ENCODE peak calls at places on chromosomes 5 and 9, in five cellular contexts. One of them, this sample, is unnamed.

GRCh38 chr9:90789862-90790261 is 11.8 kb upstream of the SYK start:
- DNase-seq in NCI-H1417: no peak
- DNase-seq in activated CD8-positive, alpha-beta memory T cell treated with anti-CD3 and anti-CD28 coated beads for 1 hour: no peak
- DNase-seq in stimulated activated CD8-positive, alpha-beta memory T cell treated with anti-CD3 and anti-CD28 coated beads, Interleukin-12 subunit alpha, Interleukin-12 subunit beta, amount 100 ng/mL, for 1 hour: no peak
- DNase-seq in activated CD4-positive, CD25-positive, alpha-beta regulatory T cell treated with anti-CD3 and anti-CD28 coated beads, Interleukin-2, amount 50 U/mL, for 72 hours: no peak
- DNase-seq in this sample: no peak

GRCh38 chr5:139835656-139836055 is 40.0 kb downstream of the PSD2 start:
- DNase-seq in NCI-H1417: no peak
- DNase-seq in activated CD8-positive, alpha-beta memory T cell treated with anti-CD3 and anti-CD28 coated beads for 1 hour: no peak
- DNase-seq in stimulated activated CD8-positive, alpha-beta memory T cell treated with anti-CD3 and anti-CD28 coated beads, Interleukin-12 subunit alpha, Interleukin-12 subunit beta, amount 100 ng/mL, for 1 hour: no peak
- DNase-seq in activated CD4-positive, CD25-positive, alpha-beta regulatory T cell treated with anti-CD3 and anti-CD28 coated beads, Interleukin-2, amount 50 U/mL, for 72 hours: no peak
- DNase-seq in this sample: no peak

GRCh38 chr9:110160163-110160562 is 47.8 kb downstream of the C9orf152 start:
- DNase-seq in NCI-H1417: no peak
- DNase-seq in activated CD8-positive, alpha-beta memory T cell treated with anti-CD3 and anti-CD28 coated beads for 1 hour: no peak
- DNase-seq in stimulated activated CD8-positive, alpha-beta memory T cell treated with anti-CD3 and anti-CD28 coated beads, Interleukin-12 subunit alpha, Interleukin-12 subunit beta, amount 100 ng/mL, for 1 hour: no peak
- DNase-seq in activated CD4-positive, CD25-positive, alpha-beta regulatory T cell treated with anti-CD3 and anti-CD28 coated beads, Interleukin-2, amount 50 U/mL, for 72 hours: no peak
- DNase-seq in this sample: no peak

GRCh38 chr9:129989740-129990139 is 53.2 kb downstream of the FNBP1 start:
- DNase-seq in NCI-H1417: no peak
- DNase-seq in activated CD8-positive, alpha-beta memory T cell treated with anti-CD3 and anti-CD28 coated beads for 1 hour: no peak
- DNase-seq in stimulated activated CD8-positive, alpha-beta memory T cell treated with anti-CD3 and anti-CD28 coated beads, Interleukin-12 subunit alpha, Interleukin-12 subunit beta, amount 100 ng/mL, for 1 hour: no peak
- DNase-seq in activated CD4-positive, CD25-positive, alpha-beta regulatory T cell treated with anti-CD3 and anti-CD28 coated beads, Interleukin-2, amount 50 U/mL, for 72 hours: no peak
- DNase-seq in this sample: no peak

GRCh38 chr9:125932012-125932411 is 184.8 kb downstream of the PBX3 start:
- DNase-seq in NCI-H1417: no peak
- DNase-seq in activated CD8-positive, alpha-beta memory T cell treated with anti-CD3 and anti-CD28 coated beads for 1 hour: no peak
- DNase-seq in stimulated activated CD8-positive, alpha-beta memory T cell treated with anti-CD3 and anti-CD28 coated beads, Interleukin-12 subunit alpha, Interleukin-12 subunit beta, amount 100 ng/mL, for 1 hour: no peak
- DNase-seq in activated CD4-positive, CD25-positive, alpha-beta regulatory T cell treated with anti-CD3 and anti-CD28 coated beads, Interleukin-2, amount 50 U/mL, for 72 hours: no peak
- DNase-seq in this sample: no peak

GRCh38 chr5:132203916-132204315 is 23.7 kb downstream of the P4HA2 start:
- DNase-seq in NCI-H1417: no peak
- DNase-seq in activated CD8-positive, alpha-beta memory T cell treated with anti-CD3 and anti-CD28 coated beads for 1 hour: no peak
- DNase-seq in stimulated activated CD8-positive, alpha-beta memory T cell treated with anti-CD3 and anti-CD28 coated beads, Interleukin-12 subunit alpha, Interleukin-12 subunit beta, amount 100 ng/mL, for 1 hour: no peak
- DNase-seq in activated CD4-positive, CD25-positive, alpha-beta regulatory T cell treated with anti-CD3 and anti-CD28 coated beads, Interleukin-2, amount 50 U/mL, for 72 hours: no peak
- DNase-seq in this sample: no peak

GRCh38 chr9:72577212-72577753 is 55.9 kb downstream of the TMC1 start:
- DNase-seq in NCI-H1417: no peak
- DNase-seq in activated CD8-positive, alpha-beta memory T cell treated with anti-CD3 and anti-CD28 coated beads for 1 hour: no peak
- DNase-seq in stimulated activated CD8-positive, alpha-beta memory T cell treated with anti-CD3 and anti-CD28 coated beads, Interleukin-12 subunit alpha, Interleukin-12 subunit beta, amount 100 ng/mL, for 1 hour: no peak
- DNase-seq in activated CD4-positive, CD25-positive, alpha-beta regulatory T cell treated with anti-CD3 and anti-CD28 coated beads, Interleukin-2, amount 50 U/mL, for 72 hours: no peak
- DNase-seq in this sample: no peak

GRCh38 chr5:135482383-135482933 is 30.3 kb upstream of the TIFAB start:
- DNase-seq in NCI-H1417: no peak
- DNase-seq in activated CD8-positive, alpha-beta memory T cell treated with anti-CD3 and anti-CD28 coated beads for 1 hour: no peak
- DNase-seq in stimulated activated CD8-positive, alpha-beta memory T cell treated with anti-CD3 and anti-CD28 coated beads, Interleukin-12 subunit alpha, Interleukin-12 subunit beta, amount 100 ng/mL, for 1 hour: no peak
- DNase-seq in activated CD4-positive, CD25-positive, alpha-beta regulatory T cell treated with anti-CD3 and anti-CD28 coated beads, Interleukin-2, amount 50 U/mL, for 72 hours: no peak
- DNase-seq in this sample: no peak

GRCh38 chr5:38527475-38527874 is 29.0 kb downstream of the LIFR start:
- DNase-seq in NCI-H1417: no peak
- DNase-seq in activated CD8-positive, alpha-beta memory T cell treated with anti-CD3 and anti-CD28 coated beads for 1 hour: no peak
- DNase-seq in stimulated activated CD8-positive, alpha-beta memory T cell treated with anti-CD3 and anti-CD28 coated beads, Interleukin-12 subunit alpha, Interleukin-12 subunit beta, amount 100 ng/mL, for 1 hour: no peak
- DNase-seq in activated CD4-positive, CD25-positive, alpha-beta regulatory T cell treated with anti-CD3 and anti-CD28 coated beads, Interleukin-2, amount 50 U/mL, for 72 hours: no peak
- DNase-seq in this sample: no peak

GRCh38 chr5:68891718-68892117 is 202.1 kb upstream of the SLC30A5 start:
- DNase-seq in NCI-H1417: no peak
- DNase-seq in activated CD8-positive, alpha-beta memory T cell treated with anti-CD3 and anti-CD28 coated beads for 1 hour: no peak
- DNase-seq in stimulated activated CD8-positive, alpha-beta memory T cell treated with anti-CD3 and anti-CD28 coated beads, Interleukin-12 subunit alpha, Interleukin-12 subunit beta, amount 100 ng/mL, for 1 hour: no peak
- DNase-seq in activated CD4-positive, CD25-positive, alpha-beta regulatory T cell treated with anti-CD3 and anti-CD28 coated beads, Interleukin-2, amount 50 U/mL, for 72 hours: no peak
- DNase-seq in this sample: no peak

GRCh38 chr9:36729902-36730301 is 157.2 kb downstream of the MELK start:
- DNase-seq in NCI-H1417: no peak
- DNase-seq in activated CD8-positive, alpha-beta memory T cell treated with anti-CD3 and anti-CD28 coated beads for 1 hour: no peak
- DNase-seq in stimulated activated CD8-positive, alpha-beta memory T cell treated with anti-CD3 and anti-CD28 coated beads, Interleukin-12 subunit alpha, Interleukin-12 subunit beta, amount 100 ng/mL, for 1 hour: no peak
- DNase-seq in activated CD4-positive, CD25-positive, alpha-beta regulatory T cell treated with anti-CD3 and anti-CD28 coated beads, Interleukin-2, amount 50 U/mL, for 72 hours: no peak
- DNase-seq in this sample: no peak

GRCh38 chr5:60483046-60483445 is 216.9 kb downstream of the DEPDC1B start:
- DNase-seq in NCI-H1417: no peak
- DNase-seq in activated CD8-positive, alpha-beta memory T cell treated with anti-CD3 and anti-CD28 coated beads for 1 hour: no peak
- DNase-seq in stimulated activated CD8-positive, alpha-beta memory T cell treated with anti-CD3 and anti-CD28 coated beads, Interleukin-12 subunit alpha, Interleukin-12 subunit beta, amount 100 ng/mL, for 1 hour: no peak
- DNase-seq in activated CD4-positive, CD25-positive, alpha-beta regulatory T cell treated with anti-CD3 and anti-CD28 coated beads, Interleukin-2, amount 50 U/mL, for 72 hours: no peak
- DNase-seq in this sample: no peak

GRCh38 chr9:94178927-94179326 is 80.2 kb upstream of the ZNF169 start:
- DNase-seq in NCI-H1417: no peak
- DNase-seq in activated CD8-positive, alpha-beta memory T cell treated with anti-CD3 and anti-CD28 coated beads for 1 hour: no peak
- DNase-seq in stimulated activated CD8-positive, alpha-beta memory T cell treated with anti-CD3 and anti-CD28 coated beads, Interleukin-12 subunit alpha, Interleukin-12 subunit beta, amount 100 ng/mL, for 1 hour: no peak
- DNase-seq in activated CD4-positive, CD25-positive, alpha-beta regulatory T cell treated with anti-CD3 and anti-CD28 coated beads, Interleukin-2, amount 50 U/mL, for 72 hours: no peak
- DNase-seq in this sample: no peak

GRCh38 chr5:32953694-32954093 is 242.6 kb downstream of the NPR3 start:
- DNase-seq in NCI-H1417: no peak
- DNase-seq in activated CD8-positive, alpha-beta memory T cell treated with anti-CD3 and anti-CD28 coated beads for 1 hour: no peak
- DNase-seq in stimulated activated CD8-positive, alpha-beta memory T cell treated with anti-CD3 and anti-CD28 coated beads, Interleukin-12 subunit alpha, Interleukin-12 subunit beta, amount 100 ng/mL, for 1 hour: no peak
- DNase-seq in activated CD4-positive, CD25-positive, alpha-beta regulatory T cell treated with anti-CD3 and anti-CD28 coated beads, Interleukin-2, amount 50 U/mL, for 72 hours: no peak
- DNase-seq in this sample: no peak

GRCh38 chr9:131020388-131020787 is 11.4 kb downstream of the LAMC3 start:
- DNase-seq in NCI-H1417: no peak
- DNase-seq in activated CD8-positive, alpha-beta memory T cell treated with anti-CD3 and anti-CD28 coated beads for 1 hour: no peak
- DNase-seq in stimulated activated CD8-positive, alpha-beta memory T cell treated with anti-CD3 and anti-CD28 coated beads, Interleukin-12 subunit alpha, Interleukin-12 subunit beta, amount 100 ng/mL, for 1 hour: no peak
- DNase-seq in activated CD4-positive, CD25-positive, alpha-beta regulatory T cell treated with anti-CD3 and anti-CD28 coated beads, Interleukin-2, amount 50 U/mL, for 72 hours: no peak
- DNase-seq in this sample: no peak

GRCh38 chr5:181212934-181213333 is 7.9 kb upstream of the TRIM7 start:
- DNase-seq in NCI-H1417: no peak
- DNase-seq in activated CD8-positive, alpha-beta memory T cell treated with anti-CD3 and anti-CD28 coated beads for 1 hour: no peak
- DNase-seq in stimulated activated CD8-positive, alpha-beta memory T cell treated with anti-CD3 and anti-CD28 coated beads, Interleukin-12 subunit alpha, Interleukin-12 subunit beta, amount 100 ng/mL, for 1 hour: no peak
- DNase-seq in activated CD4-positive, CD25-positive, alpha-beta regulatory T cell treated with anti-CD3 and anti-CD28 coated beads, Interleukin-2, amount 50 U/mL, for 72 hours: no peak
- DNase-seq in this sample: no peak

GRCh38 chr9:33310748-33311147 is 20.4 kb downstream of the NFX1 start:
- DNase-seq in NCI-H1417: no peak
- DNase-seq in activated CD8-positive, alpha-beta memory T cell treated with anti-CD3 and anti-CD28 coated beads for 1 hour: no peak
- DNase-seq in stimulated activated CD8-positive, alpha-beta memory T cell treated with anti-CD3 and anti-CD28 coated beads, Interleukin-12 subunit alpha, Interleukin-12 subunit beta, amount 100 ng/mL, for 1 hour: no peak
- DNase-seq in activated CD4-positive, CD25-positive, alpha-beta regulatory T cell treated with anti-CD3 and anti-CD28 coated beads, Interleukin-2, amount 50 U/mL, for 72 hours: no peak
- DNase-seq in this sample: no peak

GRCh38 chr5:172002310-172002709 is 4.1 kb downstream of the FBXW11 start:
- DNase-seq in NCI-H1417: no peak
- DNase-seq in activated CD8-positive, alpha-beta memory T cell treated with anti-CD3 and anti-CD28 coated beads for 1 hour: no peak
- DNase-seq in stimulated activated CD8-positive, alpha-beta memory T cell treated with anti-CD3 and anti-CD28 coated beads, Interleukin-12 subunit alpha, Interleukin-12 subunit beta, amount 100 ng/mL, for 1 hour: no peak
- DNase-seq in activated CD4-positive, CD25-positive, alpha-beta regulatory T cell treated with anti-CD3 and anti-CD28 coated beads, Interleukin-2, amount 50 U/mL, for 72 hours: no peak
- DNase-seq in this sample: no peak

GRCh38 chr9:35673132-35673997 is at the start of gene CA9:
- DNase-seq in NCI-H1417: no peak
- DNase-seq in activated CD8-positive, alpha-beta memory T cell treated with anti-CD3 and anti-CD28 coated beads for 1 hour: no peak
- DNase-seq in stimulated activated CD8-positive, alpha-beta memory T cell treated with anti-CD3 and anti-CD28 coated beads, Interleukin-12 subunit alpha, Interleukin-12 subunit beta, amount 100 ng/mL, for 1 hour: no peak
- DNase-seq in activated CD4-positive, CD25-positive, alpha-beta regulatory T cell treated with anti-CD3 and anti-CD28 coated beads, Interleukin-2, amount 50 U/mL, for 72 hours: no peak
- DNase-seq in this sample: no peak

GRCh38 chr5:164206196-164206595 is 700.8 kb downstream of the MAT2B start:
- DNase-seq in NCI-H1417: no peak
- DNase-seq in activated CD8-positive, alpha-beta memory T cell treated with anti-CD3 and anti-CD28 coated beads for 1 hour: no peak
- DNase-seq in stimulated activated CD8-positive, alpha-beta memory T cell treated with anti-CD3 and anti-CD28 coated beads, Interleukin-12 subunit alpha, Interleukin-12 subunit beta, amount 100 ng/mL, for 1 hour: no peak
- DNase-seq in activated CD4-positive, CD25-positive, alpha-beta regulatory T cell treated with anti-CD3 and anti-CD28 coated beads, Interleukin-2, amount 50 U/mL, for 72 hours: no peak
- DNase-seq in this sample: no peak

GRCh38 chr5:6359534-6359933 is 18.8 kb downstream of the MED10 start:
- DNase-seq in NCI-H1417: peak; percentile 72
- DNase-seq in activated CD8-positive, alpha-beta memory T cell treated with anti-CD3 and anti-CD28 coated beads for 1 hour: no peak
- DNase-seq in stimulated activated CD8-positive, alpha-beta memory T cell treated with anti-CD3 and anti-CD28 coated beads, Interleukin-12 subunit alpha, Interleukin-12 subunit beta, amount 100 ng/mL, for 1 hour: no peak
- DNase-seq in activated CD4-positive, CD25-positive, alpha-beta regulatory T cell treated with anti-CD3 and anti-CD28 coated beads, Interleukin-2, amount 50 U/mL, for 72 hours: no peak
- DNase-seq in this sample: no peak

GRCh38 chr5:140228364-140228837 is 53.4 kb downstream of the CYSTM1 start:
- DNase-seq in NCI-H1417: no peak
- DNase-seq in activated CD8-positive, alpha-beta memory T cell treated with anti-CD3 and anti-CD28 coated beads for 1 hour: no peak
- DNase-seq in stimulated activated CD8-positive, alpha-beta memory T cell treated with anti-CD3 and anti-CD28 coated beads, Interleukin-12 subunit alpha, Interleukin-12 subunit beta, amount 100 ng/mL, for 1 hour: no peak
- DNase-seq in activated CD4-positive, CD25-positive, alpha-beta regulatory T cell treated with anti-CD3 and anti-CD28 coated beads, Interleukin-2, amount 50 U/mL, for 72 hours: no peak
- DNase-seq in this sample: no peak